ENCODE peak calls at places on chromosome 1, in nine cellular contexts. One of them, this sample, is unnamed.

GRCh38 chr1:160949881-160950280 is 4.7 kb downstream of the ITLN2 start:
- DNase-seq in amygdala: no peak
- DNase-seq in stimulated activated CD4-positive, alpha-beta T cell treated with anti-CD3 and anti-CD28 coated beads, Interleukin-4, amount 100 ng/mL, for 1 hour: no peak
- DNase-seq in NCI-H774: no peak
- DNase-seq in stimulated activated CD8-positive, alpha-beta memory T cell treated with anti-CD3 and anti-CD28 coated beads, Interleukin-7, amount 100 ng/mL, for 1 hour: no peak
- DNase-seq in GM04504: no peak
- DNase-seq in HEK293T: no peak
- DNase-seq in HS-27A: no peak
- DNase-seq in activated CD4-positive, alpha-beta T cell treated with anti-CD3 and anti-CD28 coated beads, Interleukin-2, amount 50 U/mL, for 48 hours: no peak
- DNase-seq in this sample: no peak

GRCh38 chr1:5494518-5494917 is 497.7 kb downstream of the NPHP4 start:
- DNase-seq in amygdala: no peak
- DNase-seq in stimulated activated CD4-positive, alpha-beta T cell treated with anti-CD3 and anti-CD28 coated beads, Interleukin-4, amount 100 ng/mL, for 1 hour: no peak
- DNase-seq in NCI-H774: no peak
- DNase-seq in stimulated activated CD8-positive, alpha-beta memory T cell treated with anti-CD3 and anti-CD28 coated beads, Interleukin-7, amount 100 ng/mL, for 1 hour: no peak
- DNase-seq in GM04504: no peak
- DNase-seq in HEK293T: no peak
- DNase-seq in HS-27A: no peak
- DNase-seq in activated CD4-positive, alpha-beta T cell treated with anti-CD3 and anti-CD28 coated beads, Interleukin-2, amount 50 U/mL, for 48 hours: no peak
- DNase-seq in this sample: no peak

GRCh38 chr1:58746757-58747156 is 37.1 kb downstream of the JUN start:
- DNase-seq in amygdala: no peak
- DNase-seq in stimulated activated CD4-positive, alpha-beta T cell treated with anti-CD3 and anti-CD28 coated beads, Interleukin-4, amount 100 ng/mL, for 1 hour: no peak
- DNase-seq in NCI-H774: no peak
- DNase-seq in stimulated activated CD8-positive, alpha-beta memory T cell treated with anti-CD3 and anti-CD28 coated beads, Interleukin-7, amount 100 ng/mL, for 1 hour: no peak
- DNase-seq in GM04504: no peak
- DNase-seq in HEK293T: no peak
- DNase-seq in HS-27A: no peak
- DNase-seq in activated CD4-positive, alpha-beta T cell treated with anti-CD3 and anti-CD28 coated beads, Interleukin-2, amount 50 U/mL, for 48 hours: no peak
- DNase-seq in this sample: no peak

GRCh38 chr1:71304125-71304524 is 223.3 kb upstream of the ZRANB2 start:
- DNase-seq in amygdala: no peak
- DNase-seq in stimulated activated CD4-positive, alpha-beta T cell treated with anti-CD3 and anti-CD28 coated beads, Interleukin-4, amount 100 ng/mL, for 1 hour: no peak
- DNase-seq in NCI-H774: no peak
- DNase-seq in stimulated activated CD8-positive, alpha-beta memory T cell treated with anti-CD3 and anti-CD28 coated beads, Interleukin-7, amount 100 ng/mL, for 1 hour: no peak
- DNase-seq in GM04504: no peak
- DNase-seq in HEK293T: no peak
- DNase-seq in HS-27A: no peak
- DNase-seq in activated CD4-positive, alpha-beta T cell treated with anti-CD3 and anti-CD28 coated beads, Interleukin-2, amount 50 U/mL, for 48 hours: no peak
- DNase-seq in this sample: no peak

GRCh38 chr1:244515680-244516079 is 54.6 kb downstream of the CATSPERE start:
- DNase-seq in amygdala: no peak
- DNase-seq in stimulated activated CD4-positive, alpha-beta T cell treated with anti-CD3 and anti-CD28 coated beads, Interleukin-4, amount 100 ng/mL, for 1 hour: no peak
- DNase-seq in NCI-H774: no peak
- DNase-seq in stimulated activated CD8-positive, alpha-beta memory T cell treated with anti-CD3 and anti-CD28 coated beads, Interleukin-7, amount 100 ng/mL, for 1 hour: no peak
- DNase-seq in GM04504: no peak
- DNase-seq in HEK293T: no peak
- DNase-seq in HS-27A: no peak
- DNase-seq in activated CD4-positive, alpha-beta T cell treated with anti-CD3 and anti-CD28 coated beads, Interleukin-2, amount 50 U/mL, for 48 hours: no peak
- DNase-seq in this sample: no peak

GRCh38 chr1:215597961-215598360 is 30.9 kb downstream of the KCTD3 start:
- DNase-seq in amygdala: no peak
- DNase-seq in stimulated activated CD4-positive, alpha-beta T cell treated with anti-CD3 and anti-CD28 coated beads, Interleukin-4, amount 100 ng/mL, for 1 hour: no peak
- DNase-seq in NCI-H774: no peak
- DNase-seq in stimulated activated CD8-positive, alpha-beta memory T cell treated with anti-CD3 and anti-CD28 coated beads, Interleukin-7, amount 100 ng/mL, for 1 hour: no peak
- DNase-seq in GM04504: no peak
- DNase-seq in HEK293T: no peak
- DNase-seq in HS-27A: no peak
- DNase-seq in activated CD4-positive, alpha-beta T cell treated with anti-CD3 and anti-CD28 coated beads, Interleukin-2, amount 50 U/mL, for 48 hours: no peak
- DNase-seq in this sample: no peak

GRCh38 chr1:193680924-193681316 is 494.5 kb upstream of the B3GALT2 start:
- DNase-seq in amygdala: no peak
- DNase-seq in stimulated activated CD4-positive, alpha-beta T cell treated with anti-CD3 and anti-CD28 coated beads, Interleukin-4, amount 100 ng/mL, for 1 hour: no peak
- DNase-seq in NCI-H774: no peak
- DNase-seq in stimulated activated CD8-positive, alpha-beta memory T cell treated with anti-CD3 and anti-CD28 coated beads, Interleukin-7, amount 100 ng/mL, for 1 hour: no peak
- DNase-seq in GM04504: no peak
- DNase-seq in HEK293T: no peak
- DNase-seq in HS-27A: no peak
- DNase-seq in activated CD4-positive, alpha-beta T cell treated with anti-CD3 and anti-CD28 coated beads, Interleukin-2, amount 50 U/mL, for 48 hours: no peak
- DNase-seq in this sample: no peak

GRCh38 chr1:157626099-157626498 is 28.2 kb upstream of the FCRL4 start:
- DNase-seq in amygdala: no peak
- DNase-seq in stimulated activated CD4-positive, alpha-beta T cell treated with anti-CD3 and anti-CD28 coated beads, Interleukin-4, amount 100 ng/mL, for 1 hour: no peak
- DNase-seq in NCI-H774: no peak
- DNase-seq in stimulated activated CD8-positive, alpha-beta memory T cell treated with anti-CD3 and anti-CD28 coated beads, Interleukin-7, amount 100 ng/mL, for 1 hour: no peak
- DNase-seq in GM04504: no peak
- DNase-seq in HEK293T: peak; percentile 35
- DNase-seq in HS-27A: no peak
- DNase-seq in activated CD4-positive, alpha-beta T cell treated with anti-CD3 and anti-CD28 coated beads, Interleukin-2, amount 50 U/mL, for 48 hours: peak; percentile 32
- DNase-seq in this sample: no peak

GRCh38 chr1:9612162-9612845 is 23.6 kb downstream of the TMEM201 start:
- DNase-seq in amygdala: no peak
- DNase-seq in stimulated activated CD4-positive, alpha-beta T cell treated with anti-CD3 and anti-CD28 coated beads, Interleukin-4, amount 100 ng/mL, for 1 hour: no peak
- DNase-seq in NCI-H774: no peak
- DNase-seq in stimulated activated CD8-positive, alpha-beta memory T cell treated with anti-CD3 and anti-CD28 coated beads, Interleukin-7, amount 100 ng/mL, for 1 hour: no peak
- DNase-seq in GM04504: no peak
- DNase-seq in HEK293T: no peak
- DNase-seq in HS-27A: no peak
- DNase-seq in activated CD4-positive, alpha-beta T cell treated with anti-CD3 and anti-CD28 coated beads, Interleukin-2, amount 50 U/mL, for 48 hours: no peak
- DNase-seq in this sample: no peak